ENCODE peak calls at places on chromosomes 13 and 19, in eight cellular contexts. B is GM12865; I is NCI-H510A; A is activated CD4-positive, alpha-beta T cell treated with anti-CD3 and anti-CD28 coated beads, Interleukin-2, amount 50 U/mL, for 24 hours; O is amniotic stem cell; U is stimulated activated CD4-positive, alpha-beta T cell treated with anti-CD3 and anti-CD28 coated beads, Interleukin-2, amount 100 ng/mL, for 48 hours; F is progenitor cell of endocrine pancreas; R is endodermal cell. L is an unnamed sample.

GRCh38 chr13:86572115-86572514 is 772.9 kb upstream of the SLITRK6 start:
- DNase-seq in B (no peak), I (no peak), A (no peak), O (no peak), U (no peak), F (no peak), R (no peak), L (no peak)

GRCh38 chr13:52395704-52396103 is 10.3 kb downstream of the THSD1 start:
- DNase-seq in B (no peak), I (no peak), A (no peak), O (no peak), U (no peak), F (no peak), R (no peak), L (no peak)

GRCh38 chr19:36081385-36081784 is 26.7 kb downstream of the WDR62 start:
- DNase-seq in B (no peak), I (no peak), A (no peak), O (no peak), U (no peak), F (no peak), R (no peak), L (no peak)

GRCh38 chr13:94550030-94550738 is 45.8 kb downstream of the TGDS start:
- DNase-seq in B (no peak), I (peak), A (no peak), O (peak), U (no peak), F (no peak), R (no peak), L (no peak)

GRCh38 chr19:52993342-52994178 is 20.2 kb upstream of the ERVV-1 start:
- DNase-seq in B (peak), I (no peak), A (peak), O (peak), U (peak), F (peak), R (peak), L (peak)

GRCh38 chr19:2462635-2463421 is 6.1 kb upstream of the LMNB2 start:
- DNase-seq in B (no peak), I (no peak), A (no peak), O (peak), U (no peak), F (peak), R (peak), L (peak)

GRCh38 chr19:4550018-4550417 is 9.5 kb downstream of the SEMA6B start:
- DNase-seq in B (no peak), I (no peak), A (no peak), O (no peak), U (no peak), F (no peak), R (no peak), L (no peak)

GRCh38 chr13:109976206-109976997 is 190.0 kb upstream of the IRS2 start:
- DNase-seq in B (no peak), I (no peak), A (no peak), O (no peak), U (no peak), F (no peak), R (peak), L (no peak)

GRCh38 chr19:34667349-34668076 is 9.4 kb downstream of the SCGB2B2 start:
- DNase-seq in B (no peak), I (no peak), A (no peak), O (no peak), U (no peak), F (no peak), R (no peak), L (no peak)

GRCh38 chr13:48410199-48410598 is 2.7 kb downstream of the LPAR6 start:
- DNase-seq in B (no peak), I (no peak), A (no peak), O (no peak), U (no peak), F (no peak), R (no peak), L (no peak)

GRCh38 chr19:43820098-43820860 is 6.8 kb upstream of the ZNF283 start:
- DNase-seq in B (no peak), I (no peak), A (peak), O (no peak), U (peak), F (no peak), R (peak), L (no peak)

GRCh38 chr19:40719414-40719894 is 2.5 kb downstream of the ITPKC start:
- DNase-seq in B (peak), I (no peak), A (no peak), O (no peak), U (no peak), F (no peak), R (no peak), L (no peak)

GRCh38 chr13:102707465-102707864 is 12.6 kb upstream of the METTL21C start:
- DNase-seq in B (no peak), I (no peak), A (no peak), O (peak), U (no peak), F (no peak), R (no peak), L (peak)

GRCh38 chr13:30679483-30680330 is 55.6 kb upstream of the ALOX5AP start:
- DNase-seq in B (peak), I (no peak), A (no peak), O (no peak), U (no peak), F (no peak), R (peak), L (peak)